ENCODE peak calls at places on chromosomes 13 and 19, in nine cellular contexts. One of them, this sample, is unnamed.

GRCh38 chr13:56515441-56515840 is 625.3 kb upstream of the PRR20A start:
- DNase-seq in progenitor cell of endocrine pancreas: no peak
- DNase-seq in brain microvascular endothelial cell: no peak
- DNase-seq in ovary: no peak
- DNase-seq in heart right ventricle: no peak
- DNase-seq in IMR-90: no peak
- DNase-seq in OCI-LY7: no peak
- DNase-seq in cardiac fibroblast: no peak
- DNase-seq in K562: no peak
- DNase-seq in this sample: no peak

GRCh38 chr13:47291116-47291656 is 394.3 kb upstream of the HTR2A start:
- DNase-seq in progenitor cell of endocrine pancreas: no peak
- DNase-seq in brain microvascular endothelial cell: no peak
- DNase-seq in ovary: no peak
- DNase-seq in heart right ventricle: no peak
- DNase-seq in IMR-90: no peak
- DNase-seq in OCI-LY7: no peak
- DNase-seq in cardiac fibroblast: no peak
- DNase-seq in K562: no peak
- DNase-seq in this sample: no peak

GRCh38 chr13:109628251-109628699 is 158.1 kb downstream of the IRS2 start:
- DNase-seq in progenitor cell of endocrine pancreas: no peak
- DNase-seq in brain microvascular endothelial cell: peak; percentile 79
- DNase-seq in ovary: no peak
- DNase-seq in heart right ventricle: no peak
- DNase-seq in IMR-90: peak; percentile 61
- DNase-seq in OCI-LY7: no peak
- DNase-seq in cardiac fibroblast: peak; percentile 87
- DNase-seq in K562: no peak
- DNase-seq in this sample: no peak

GRCh38 chr13:80309926-80310325 is 31.0 kb downstream of the SPRY2 start:
- DNase-seq in progenitor cell of endocrine pancreas: no peak
- DNase-seq in brain microvascular endothelial cell: no peak
- DNase-seq in ovary: no peak
- DNase-seq in heart right ventricle: no peak
- DNase-seq in IMR-90: no peak
- DNase-seq in OCI-LY7: no peak
- DNase-seq in cardiac fibroblast: no peak
- DNase-seq in K562: no peak
- DNase-seq in this sample: no peak

GRCh38 chr19:34324320-34324719 is 40.7 kb upstream of the GPI start:
- DNase-seq in progenitor cell of endocrine pancreas: no peak
- DNase-seq in brain microvascular endothelial cell: no peak
- DNase-seq in ovary: no peak
- DNase-seq in heart right ventricle: no peak
- DNase-seq in IMR-90: no peak
- DNase-seq in OCI-LY7: no peak
- DNase-seq in cardiac fibroblast: no peak
- DNase-seq in K562: no peak
- DNase-seq in this sample: no peak

GRCh38 chr13:74423434-74423833 is 289.2 kb upstream of the KLF12 start:
- DNase-seq in progenitor cell of endocrine pancreas: no peak
- DNase-seq in brain microvascular endothelial cell: peak; percentile 21
- DNase-seq in ovary: no peak
- DNase-seq in heart right ventricle: no peak
- DNase-seq in IMR-90: no peak
- DNase-seq in OCI-LY7: no peak
- DNase-seq in cardiac fibroblast: no peak
- DNase-seq in K562: no peak
- DNase-seq in this sample: no peak

GRCh38 chr13:47708386-47708785 is 292.7 kb downstream of the SUCLA2 start:
- DNase-seq in progenitor cell of endocrine pancreas: no peak
- DNase-seq in brain microvascular endothelial cell: peak; percentile 55
- DNase-seq in ovary: no peak
- DNase-seq in heart right ventricle: no peak
- DNase-seq in IMR-90: peak; percentile 49
- DNase-seq in OCI-LY7: no peak
- DNase-seq in cardiac fibroblast: peak; percentile 2
- DNase-seq in K562: no peak
- DNase-seq in this sample: no peak

GRCh38 chr19:10767726-10768125 is 49.8 kb downstream of the DNM2 start:
- DNase-seq in progenitor cell of endocrine pancreas: no peak
- DNase-seq in brain microvascular endothelial cell: no peak
- DNase-seq in ovary: no peak
- DNase-seq in heart right ventricle: no peak
- DNase-seq in IMR-90: no peak
- DNase-seq in OCI-LY7: no peak
- DNase-seq in cardiac fibroblast: no peak
- DNase-seq in K562: no peak
- DNase-seq in this sample: no peak

GRCh38 chr13:30108913-30109237 is 198.5 kb downstream of the KATNAL1 start:
- DNase-seq in progenitor cell of endocrine pancreas: no peak
- DNase-seq in brain microvascular endothelial cell: no peak
- DNase-seq in ovary: no peak
- DNase-seq in heart right ventricle: no peak
- DNase-seq in IMR-90: no peak
- DNase-seq in OCI-LY7: no peak
- DNase-seq in cardiac fibroblast: no peak
- DNase-seq in K562: no peak
- DNase-seq in this sample: no peak

GRCh38 chr13:75762066-75762937 is 126.2 kb downstream of the LMO7 start:
- DNase-seq in progenitor cell of endocrine pancreas: no peak
- DNase-seq in brain microvascular endothelial cell: no peak
- DNase-seq in ovary: no peak
- DNase-seq in heart right ventricle: no peak
- DNase-seq in IMR-90: peak; percentile 63
- DNase-seq in OCI-LY7: no peak
- DNase-seq in cardiac fibroblast: no peak
- DNase-seq in K562: no peak
- DNase-seq in this sample: no peak

GRCh38 chr13:64643066-64643465 is 2587.1 kb downstream of the PCDH9 start:
- DNase-seq in progenitor cell of endocrine pancreas: no peak
- DNase-seq in brain microvascular endothelial cell: no peak
- DNase-seq in ovary: no peak
- DNase-seq in heart right ventricle: no peak
- DNase-seq in IMR-90: no peak
- DNase-seq in OCI-LY7: no peak
- DNase-seq in cardiac fibroblast: no peak
- DNase-seq in K562: no peak
- DNase-seq in this sample: no peak

GRCh38 chr13:44436589-44437337 is 63.1 kb downstream of the SERP2 start:
- DNase-seq in progenitor cell of endocrine pancreas: peak; percentile 89
- DNase-seq in brain microvascular endothelial cell: peak; percentile 93
- DNase-seq in ovary: peak; percentile 98
- DNase-seq in heart right ventricle: peak; percentile 96
- DNase-seq in IMR-90: peak; percentile 94
- DNase-seq in OCI-LY7: peak; percentile 66
- DNase-seq in cardiac fibroblast: peak; percentile 91
- DNase-seq in K562: peak; percentile 87
- DNase-seq in this sample: peak; percentile 98

GRCh38 chr19:49691243-49692101 is 556 bp downstream of the CPT1C start:
- DNase-seq in progenitor cell of endocrine pancreas: peak; percentile 41
- DNase-seq in brain microvascular endothelial cell: peak; percentile 61
- DNase-seq in ovary: peak; percentile 68
- DNase-seq in heart right ventricle: no peak
- DNase-seq in IMR-90: peak; percentile 70
- DNase-seq in OCI-LY7: no peak
- DNase-seq in cardiac fibroblast: peak; percentile 68
- DNase-seq in K562: no peak
- DNase-seq in this sample: peak; percentile 91

GRCh38 chr13:24215732-24216131 is 55.2 kb downstream of the SPATA13 start:
- DNase-seq in progenitor cell of endocrine pancreas: no peak
- DNase-seq in brain microvascular endothelial cell: no peak
- DNase-seq in ovary: peak; percentile 64
- DNase-seq in heart right ventricle: peak; percentile 66
- DNase-seq in IMR-90: peak; percentile 60
- DNase-seq in OCI-LY7: no peak
- DNase-seq in cardiac fibroblast: peak; percentile 74
- DNase-seq in K562: no peak
- DNase-seq in this sample: no peak

GRCh38 chr19:14090509-14091085 is at the start of gene SAMD1:
- DNase-seq in progenitor cell of endocrine pancreas: peak; percentile 66
- DNase-seq in brain microvascular endothelial cell: peak; percentile 67
- DNase-seq in ovary: peak; percentile 95
- DNase-seq in heart right ventricle: peak; percentile 93
- DNase-seq in IMR-90: peak; percentile 83
- DNase-seq in OCI-LY7: peak; percentile 94
- DNase-seq in cardiac fibroblast: peak; percentile 88
- DNase-seq in K562: peak; percentile 94
- DNase-seq in this sample: peak; percentile 91

GRCh38 chr19:37987356-37988332 is 80.6 kb downstream of the SIPA1L3 start:
- DNase-seq in progenitor cell of endocrine pancreas: no peak
- DNase-seq in brain microvascular endothelial cell: no peak
- DNase-seq in ovary: no peak
- DNase-seq in heart right ventricle: no peak
- DNase-seq in IMR-90: no peak
- DNase-seq in OCI-LY7: peak; percentile 64
- DNase-seq in cardiac fibroblast: no peak
- DNase-seq in K562: peak; percentile 21
- DNase-seq in this sample: no peak
- TF ChIP-seq CTCF in progenitor cell of endocrine pancreas: peak; percentile 35
- TF ChIP-seq CTCF in brain microvascular endothelial cell: peak; percentile 62
- TF ChIP-seq CTCF in ovary: no peak
- TF ChIP-seq CTCF in heart right ventricle: no peak
- TF ChIP-seq CTCF in IMR-90: peak; percentile 14
- TF ChIP-seq CTCF in OCI-LY7: peak; percentile 92
- TF ChIP-seq CTCF in cardiac fibroblast: peak; percentile 23
- TF ChIP-seq CTCF in K562: peak; percentile 64
- TF ChIP-seq CTCF in this sample: no peak

DNA sequence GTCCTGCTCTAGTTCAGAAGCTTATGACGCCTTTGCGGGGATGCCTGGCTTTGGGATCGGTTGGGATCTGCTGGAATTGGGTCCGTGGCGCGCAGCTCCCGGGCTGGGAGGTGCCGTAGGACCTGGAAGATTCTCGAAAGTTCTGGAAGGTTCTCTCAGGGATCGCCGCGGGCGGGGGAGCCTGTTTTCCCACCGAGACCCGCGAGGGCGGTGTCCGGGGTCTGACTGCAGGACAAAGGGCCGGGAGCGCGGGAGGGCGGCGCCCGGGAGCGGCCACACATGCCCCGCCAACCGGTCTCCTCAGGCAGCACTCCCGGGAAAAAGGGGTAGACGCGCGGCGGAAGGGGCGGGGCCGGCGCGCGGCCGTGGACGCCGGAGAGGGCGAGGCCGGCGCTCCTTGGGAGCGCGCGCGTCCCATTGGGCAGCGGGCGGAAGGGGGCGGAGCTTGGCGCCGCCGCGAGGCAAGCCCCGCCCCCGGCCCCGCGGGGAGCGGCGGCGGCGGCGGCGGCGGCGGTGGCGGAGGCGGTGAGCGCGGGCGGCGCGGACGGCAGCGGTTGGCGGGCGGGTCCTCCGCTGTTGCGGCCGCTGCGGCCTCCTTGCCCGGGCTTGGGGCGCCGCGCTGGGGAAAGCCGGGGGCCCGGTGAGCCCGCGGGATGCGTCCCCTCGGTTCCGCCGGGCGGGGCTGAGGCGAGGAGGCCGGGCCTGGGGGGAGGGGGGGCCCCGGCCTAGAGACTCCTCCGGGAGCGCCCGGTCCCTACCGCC is 29.0 kb upstream of the NDUFS7 start:
- DNase-seq in progenitor cell of endocrine pancreas: peak; percentile 89
- DNase-seq in brain microvascular endothelial cell: peak; percentile 54
- DNase-seq in ovary: peak; percentile 91
- DNase-seq in heart right ventricle: peak; percentile 90
- DNase-seq in IMR-90: peak; percentile 80
- DNase-seq in OCI-LY7: peak; percentile 92
- DNase-seq in cardiac fibroblast: peak; percentile 83
- DNase-seq in K562: peak; percentile 98
- DNase-seq in this sample: peak; percentile 96
- TF ChIP-seq CTCF in progenitor cell of endocrine pancreas: no peak
- TF ChIP-seq CTCF in brain microvascular endothelial cell: no peak
- TF ChIP-seq CTCF in ovary: no peak
- TF ChIP-seq CTCF in heart right ventricle: no peak
- TF ChIP-seq CTCF in IMR-90: no peak
- TF ChIP-seq CTCF in OCI-LY7: peak; percentile 12
- TF ChIP-seq CTCF in cardiac fibroblast: no peak
- TF ChIP-seq CTCF in K562: no peak
- TF ChIP-seq CTCF in this sample: no peak

DNA sequence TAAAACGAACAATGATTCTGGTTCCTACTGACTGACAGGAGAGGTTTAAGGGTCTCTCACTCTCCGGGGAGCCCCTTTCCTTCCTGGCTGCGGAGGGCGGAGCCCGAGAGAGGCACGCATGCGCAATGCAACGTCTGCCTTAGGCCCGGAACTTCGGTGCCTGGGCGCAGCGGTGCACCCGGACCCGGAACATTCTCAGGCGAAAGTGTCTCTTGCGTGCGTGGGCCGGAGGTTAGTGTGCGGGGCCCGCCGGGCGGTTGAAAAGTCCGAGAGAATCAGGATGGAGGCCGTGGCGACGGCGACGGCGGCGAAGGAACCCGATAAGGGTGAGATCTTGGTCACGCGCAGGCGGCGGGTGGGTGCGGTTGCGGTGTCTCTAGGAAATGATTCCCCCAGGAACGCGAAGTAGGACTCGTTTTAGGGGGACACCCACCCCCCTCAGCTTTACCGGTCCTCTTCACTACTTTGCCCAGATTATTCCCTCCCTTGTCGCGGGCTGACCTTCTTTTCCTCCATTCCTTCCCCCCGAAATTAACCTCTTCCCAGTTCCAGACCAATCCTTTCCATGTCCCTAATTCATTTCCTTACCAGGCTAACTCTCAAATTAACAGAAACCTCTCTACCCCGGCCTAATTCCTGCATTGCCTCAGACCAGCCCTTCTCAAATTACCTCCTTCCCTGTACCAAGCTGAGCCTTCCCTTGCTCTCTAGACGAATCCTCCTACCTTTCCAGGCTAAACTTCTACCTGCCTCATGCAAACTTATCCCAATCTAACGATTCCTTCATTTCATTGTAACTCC is at the start of gene CCDC97:
- DNase-seq in progenitor cell of endocrine pancreas: peak; percentile 76
- DNase-seq in brain microvascular endothelial cell: peak; percentile 75
- DNase-seq in ovary: peak; percentile 87
- DNase-seq in heart right ventricle: peak; percentile 88
- DNase-seq in IMR-90: peak; percentile 85
- DNase-seq in OCI-LY7: peak; percentile 93
- DNase-seq in cardiac fibroblast: peak; percentile 92
- DNase-seq in K562: peak; percentile 93
- DNase-seq in this sample: peak; percentile 96
- TF ChIP-seq CTCF in progenitor cell of endocrine pancreas: no peak
- TF ChIP-seq CTCF in brain microvascular endothelial cell: no peak
- TF ChIP-seq CTCF in ovary: no peak
- TF ChIP-seq CTCF in heart right ventricle: no peak
- TF ChIP-seq CTCF in IMR-90: no peak
- TF ChIP-seq CTCF in OCI-LY7: no peak
- TF ChIP-seq CTCF in cardiac fibroblast: no peak
- TF ChIP-seq CTCF in K562: no peak
- TF ChIP-seq CTCF in this sample: no peak

GRCh38 chr19:7994114-7994513 is 11.3 kb downstream of the ELAVL1 start:
- DNase-seq in progenitor cell of endocrine pancreas: no peak
- DNase-seq in brain microvascular endothelial cell: no peak
- DNase-seq in ovary: no peak
- DNase-seq in heart right ventricle: no peak
- DNase-seq in IMR-90: no peak
- DNase-seq in OCI-LY7: peak; percentile 27
- DNase-seq in cardiac fibroblast: no peak
- DNase-seq in K562: no peak
- DNase-seq in this sample: no peak
- TF ChIP-seq CTCF in progenitor cell of endocrine pancreas: no peak
- TF ChIP-seq CTCF in brain microvascular endothelial cell: peak; percentile 3
- TF ChIP-seq CTCF in ovary: no peak
- TF ChIP-seq CTCF in heart right ventricle: no peak
- TF ChIP-seq CTCF in IMR-90: no peak
- TF ChIP-seq CTCF in OCI-LY7: peak; percentile 63
- TF ChIP-seq CTCF in cardiac fibroblast: no peak
- TF ChIP-seq CTCF in K562: no peak
- TF ChIP-seq CTCF in this sample: no peak

GRCh38 chr19:3275068-3275582 is 50.7 kb downstream of the CELF5 start:
- DNase-seq in progenitor cell of endocrine pancreas: peak; percentile 49
- DNase-seq in brain microvascular endothelial cell: peak; percentile 16
- DNase-seq in ovary: no peak
- DNase-seq in heart right ventricle: no peak
- DNase-seq in IMR-90: no peak
- DNase-seq in OCI-LY7: peak; percentile 80
- DNase-seq in cardiac fibroblast: no peak
- DNase-seq in K562: peak; percentile 83
- DNase-seq in this sample: no peak
- TF ChIP-seq CTCF in progenitor cell of endocrine pancreas: no peak
- TF ChIP-seq CTCF in brain microvascular endothelial cell: peak; percentile 67
- TF ChIP-seq CTCF in ovary: no peak
- TF ChIP-seq CTCF in heart right ventricle: peak; percentile 22
- TF ChIP-seq CTCF in IMR-90: peak; percentile 48
- TF ChIP-seq CTCF in OCI-LY7: peak; percentile 98
- TF ChIP-seq CTCF in cardiac fibroblast: peak; percentile 53
- TF ChIP-seq CTCF in K562: no peak
- TF ChIP-seq CTCF in this sample: no peak

This sample was measured in osteocyte.